ENCODE peak calls at places on chromosomes 1 and 21, in five cellular contexts. K is Caco-2, X is GM12864, Q is prostate gland, C is transverse colon. Z is an unnamed sample.

GRCh38 chr1:245348626-245349025 is 193.8 kb downstream of the KIF26B start:
- DNase-seq in K (no peak), X (no peak), Q (no peak), C (no peak), Z (no peak)

GRCh38 chr1:36821386-36821785 is 212.9 kb downstream of the GRIK3 start:
- DNase-seq in K (no peak), X (no peak), Q (no peak), C (no peak), Z (no peak)

GRCh38 chr1:236502972-236503639 is 20.7 kb upstream of the LGALS8 start:
- DNase-seq in K (peak; percentile 93), X (no peak), Q (peak; percentile 65), C (peak; percentile 63), Z (peak; percentile 72)

GRCh38 chr21:44984792-44985440 is 45.1 kb downstream of the SLX9 start:
- DNase-seq in K (no peak), X (no peak), Q (no peak), C (no peak), Z (no peak)

GRCh38 chr1:151157067-151157531 is 650 bp downstream of the TNFAIP8L2 start:
- DNase-seq in K (no peak), X (no peak), Q (no peak), C (peak; percentile 39), Z (no peak)

GRCh38 chr21:14064296-14064645 is 146.5 kb downstream of the LIPI start:
- DNase-seq in K (no peak), X (no peak), Q (no peak), C (no peak), Z (no peak)

GRCh38 chr1:100051893-100052292 is 80.8 kb downstream of the SASS6 start:
- DNase-seq in K (no peak), X (no peak), Q (no peak), C (no peak), Z (no peak)

GRCh38 chr1:91731815-91732214 is 154.1 kb downstream of the TGFBR3 start:
- DNase-seq in K (no peak), X (no peak), Q (no peak), C (no peak), Z (peak; percentile 52)

GRCh38 chr1:54355931-54356679 is 50.1 kb downstream of the SSBP3 start:
- DNase-seq in K (peak; percentile 69), X (no peak), Q (no peak), C (peak; percentile 50), Z (no peak)

GRCh38 chr1:234608720-234609527 is 1.1 kb downstream of the IRF2BP2 start:
- DNase-seq in K (peak; percentile 59), X (no peak), Q (no peak), C (peak; percentile 50), Z (no peak)

GRCh38 chr21:45010860-45011259 is 63.5 kb upstream of the ADARB1 start:
- DNase-seq in K (no peak), X (no peak), Q (no peak), C (no peak), Z (no peak)

GRCh38 chr1:7441442-7441841 is 329.7 kb upstream of the VAMP3 start:
- DNase-seq in K (no peak), X (no peak), Q (no peak), C (no peak), Z (no peak)

GRCh38 chr1:91015794-91016550 is 5.9 kb downstream of the ZNF644 start:
- DNase-seq in K (no peak), X (no peak), Q (no peak), C (no peak), Z (no peak)

GRCh38 chr1:119279441-119280415 is 88.9 kb upstream of the HAO2 start:
- DNase-seq in K (no peak), X (no peak), Q (no peak), C (no peak), Z (peak; percentile 85)

GRCh38 chr1:112297536-112297935 is 98.5 kb upstream of the CTTNBP2NL start:
- DNase-seq in K (no peak), X (no peak), Q (no peak), C (no peak), Z (no peak)

GRCh38 chr1:10841059-10841458 is 44.6 kb upstream of the CASZ1 start:
- DNase-seq in K (no peak), X (no peak), Q (no peak), C (no peak), Z (no peak)

GRCh38 chr1:213474054-213474453 is 423.0 kb downstream of the RPS6KC1 start:
- DNase-seq in K (no peak), X (no peak), Q (no peak), C (no peak), Z (no peak)

GRCh38 chr1:56156937-56157336 is 422.4 kb downstream of the PLPP3 start:
- DNase-seq in K (no peak), X (no peak), Q (no peak), C (no peak), Z (no peak)

GRCh38 chr1:206578115-206578935 is 33.9 kb downstream of the EIF2D start:
- DNase-seq in K (no peak), X (no peak), Q (no peak), C (no peak), Z (no peak)
- H3K4me3 ChIP-seq in K (no peak overlapping the region), X (no peak overlapping the region), Q (no peak overlapping the region), C (no peak overlapping the region), Z (no peak overlapping the region)

GRCh38 chr1:45914836-45915235 is 111.4 kb downstream of the MAST2 start:
- DNase-seq in K (no peak), X (no peak), Q (no peak), C (no peak), Z (no peak)

GRCh38 chr1:45908613-45909140 is 105.3 kb downstream of the MAST2 start:
- DNase-seq in K (no peak), X (no peak), Q (no peak), C (no peak), Z (no peak)

GRCh38 chr1:45911634-45912033 is 108.2 kb downstream of the MAST2 start:
- DNase-seq in K (no peak), X (no peak), Q (no peak), C (no peak), Z (no peak)

GRCh38 chr1:45913925-45914501 is 110.6 kb downstream of the MAST2 start:
- DNase-seq in K (no peak), X (no peak), Q (no peak), C (peak; percentile 53), Z (no peak)

DNA sequence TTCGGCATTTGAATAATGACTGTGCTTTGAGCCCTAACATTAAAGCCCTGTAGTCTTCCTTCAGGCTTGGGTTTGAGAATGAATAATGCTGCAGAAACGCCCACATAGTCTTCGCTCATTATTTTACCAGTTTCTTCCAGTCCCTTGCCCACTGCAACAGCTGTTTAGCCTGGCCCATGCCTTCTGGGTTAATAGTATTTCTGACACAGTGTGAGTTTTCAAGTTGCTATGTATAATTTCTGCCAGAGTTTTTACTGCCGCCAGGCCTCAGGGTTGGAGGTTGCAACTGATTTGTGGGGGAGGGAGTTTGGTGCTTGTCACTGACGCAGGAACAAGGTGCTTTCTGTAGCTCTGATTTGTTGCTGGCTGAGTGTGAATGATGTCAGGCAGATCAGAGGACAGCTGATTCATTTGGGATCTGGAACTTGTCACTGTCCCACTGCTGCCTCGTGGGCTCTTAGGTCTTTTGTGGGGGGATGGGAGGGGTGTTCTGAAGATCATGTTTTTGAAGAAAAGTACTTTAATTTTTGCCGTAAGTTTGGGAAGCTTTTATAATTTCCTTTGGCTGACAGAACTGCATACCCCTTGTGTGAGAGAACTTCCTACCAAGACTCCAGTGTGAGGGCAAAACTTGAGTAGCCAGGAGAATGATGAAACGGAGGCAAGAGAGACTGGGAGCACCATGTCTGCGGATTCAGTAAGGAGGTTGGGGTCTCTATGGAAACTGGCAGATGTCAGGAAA is 109.9 kb downstream of the MAST2 start:
- DNase-seq in K (no peak), X (no peak), Q (no peak), C (peak; percentile 79), Z (no peak)
- TF ChIP-seq CTCF in K (no peak), X (no peak), Q (no peak), C (no peak), Z (no peak)

GRCh38 chr1:38929476-38929875 is 12.2 kb downstream of the RHBDL2 start:
- DNase-seq in K (no peak), X (no peak), Q (no peak), C (no peak), Z (peak; percentile 90)
- H3K4me3 ChIP-seq in K (no peak overlapping the region), X (no peak overlapping the region), Q (no peak overlapping the region), C (no peak overlapping the region), Z (no peak overlapping the region)

DNA sequence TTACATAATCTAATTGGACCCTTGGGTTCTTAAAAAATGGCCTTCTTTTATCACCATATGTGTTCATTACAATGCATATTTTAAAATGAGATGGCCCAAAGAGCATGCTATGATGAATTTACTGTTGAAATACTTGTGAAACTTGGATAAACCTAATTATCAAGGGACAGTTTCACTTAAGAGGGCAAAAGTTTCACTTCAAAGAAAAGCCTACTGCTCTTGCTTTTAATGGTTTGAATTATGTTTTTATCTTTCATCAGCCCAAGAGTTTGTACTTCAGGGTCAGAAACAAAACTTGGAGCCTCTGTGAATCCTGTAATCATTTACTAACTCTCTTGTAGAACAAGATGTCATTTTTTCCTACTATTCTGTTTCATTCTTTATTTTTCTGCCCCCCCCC is 32.3 kb downstream of the POU2F1 start:
- DNase-seq in K (no peak), X (no peak), Q (no peak), C (no peak), Z (no peak)
- TF ChIP-seq CTCF in K (no peak), X (no peak), Q (no peak), C (no peak), Z (no peak)

GRCh38 chr1:26045712-26046312 is at the start of gene SLC30A2:
- DNase-seq in K (peak; percentile 44), X (no peak), Q (no peak), C (no peak), Z (no peak)

GRCh38 chr1:26046313-26047031 is 554 bp upstream of the SLC30A2 start:
- DNase-seq in K (no peak), X (no peak), Q (no peak), C (no peak), Z (no peak)

GRCh38 chr1:26043765-26044164 is 2.2 kb downstream of the SLC30A2 start:
- DNase-seq in K (no peak), X (no peak), Q (no peak), C (no peak), Z (no peak)

GRCh38 chr1:26044414-26044813 is 1.5 kb downstream of the SLC30A2 start:
- DNase-seq in K (no peak), X (no peak), Q (no peak), C (no peak), Z (no peak)

DNA sequence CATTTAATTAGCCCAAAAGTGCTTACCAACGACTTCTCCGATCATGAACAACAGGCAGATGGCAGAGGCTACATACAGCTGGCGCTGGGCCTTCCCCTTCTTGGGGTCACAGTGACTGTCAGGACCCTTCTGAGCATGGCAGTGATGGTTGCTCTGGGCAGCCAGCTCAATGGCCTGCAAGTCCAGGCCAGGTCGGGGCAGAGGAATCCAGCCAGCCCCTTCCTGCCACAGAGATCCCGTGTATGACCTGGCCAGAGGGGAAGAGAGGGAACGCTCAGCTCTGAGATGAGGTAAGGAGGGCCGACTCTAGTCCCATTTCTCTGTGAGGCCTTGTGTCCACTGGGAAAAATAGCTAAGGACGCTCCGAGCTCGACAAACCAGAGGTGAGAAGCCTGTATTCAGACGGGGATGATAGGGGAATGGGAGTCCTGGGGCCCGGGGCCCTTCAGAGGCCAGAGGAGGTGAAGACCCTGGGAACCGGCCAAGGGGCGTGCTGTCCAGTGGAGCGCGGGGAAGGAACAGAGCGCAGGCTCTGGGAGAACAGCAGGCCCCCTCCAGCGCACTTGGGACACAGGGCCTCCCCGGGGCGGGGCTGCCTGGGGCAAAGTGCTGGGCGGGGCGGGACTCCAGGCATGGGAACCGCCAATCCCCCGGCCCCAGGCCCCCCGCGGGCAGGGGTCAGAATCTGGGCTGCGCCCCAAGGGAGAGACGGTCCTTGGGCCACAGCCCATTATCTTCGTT is 777 bp downstream of the SLC30A2 start:
- DNase-seq in K (peak; percentile 58), X (no peak), Q (no peak), C (no peak), Z (no peak)
- H3K4me3 ChIP-seq in K (peak overlapping the region; percentile 41), X (no peak overlapping the region), Q (no peak overlapping the region), C (no peak overlapping the region), Z (no peak overlapping the region)